ENCODE peak calls at places on chromosomes 11 and 22, in six cellular contexts. Q, Y, S, A, C and D are unnamed samples.
A peak's percentile ranks its signal among the peaks of the same experiment; 100 is the strongest.

GRCh38 chr11:115745545-115746265 is 241.5 kb upstream of the CADM1 start:
- DNase-seq in Q (peak; percentile 45), Y (peak; percentile 60), S (peak; percentile 94), A (no peak), C (no peak), D (no peak)

GRCh38 chr22:22866381-22867111 is 21.1 kb upstream of the IGLL5 start:
- DNase-seq in Q (no peak), Y (no peak), S (no peak), A (no peak), C (no peak), D (peak; percentile 6)

GRCh38 chr22:20117656-20118571 is 888 bp upstream of the TRMT2A start:
- DNase-seq in Q (peak; percentile 47), Y (peak; percentile 30), S (peak; percentile 22), A (peak; percentile 31), C (no peak), D (peak; percentile 30)

GRCh38 chr11:1531961-1532586 is 40.0 kb downstream of the DUSP8 start:
- DNase-seq in Q (peak; percentile 78), Y (peak; percentile 77), S (peak; percentile 65), A (peak; percentile 33), C (no peak), D (peak; percentile 79)

GRCh38 chr11:44865866-44866272 is 84.8 kb downstream of the TP53I11 start:
- DNase-seq in Q (no peak), Y (peak; percentile 78), S (no peak), A (no peak), C (peak; percentile 59), D (no peak)

GRCh38 chr11:708511-708910 is 2.5 kb downstream of the EPS8L2 start:
- DNase-seq in Q (no peak), Y (no peak), S (no peak), A (no peak), C (no peak), D (no peak)

GRCh38 chr11:45556851-45557707 is 108.3 kb downstream of the CHST1 start:
- DNase-seq in Q (peak; percentile 27), Y (no peak), S (no peak), A (peak; percentile 25), C (no peak), D (peak; percentile 96)

GRCh38 chr11:8760896-8761295 is 78.3 kb downstream of the RPL27A start:
- DNase-seq in Q (no peak), Y (no peak), S (no peak), A (peak; percentile 92), C (no peak), D (no peak)

GRCh38 chr11:76762867-76763572 is 20.1 kb upstream of the TSKU start:
- DNase-seq in Q (no peak), Y (no peak), S (no peak), A (no peak), C (no peak), D (no peak)

GRCh38 chr11:10309163-10310093 is 4.6 kb downstream of the ADM start:
- DNase-seq in Q (peak; percentile 78), Y (peak; percentile 59), S (no peak), A (peak; percentile 89), C (peak; percentile 91), D (peak; percentile 78)

GRCh38 chr11:66294626-66295620 is 3.2 kb downstream of the TMEM151A start:
- DNase-seq in Q (no peak), Y (no peak), S (no peak), A (no peak), C (no peak), D (no peak)

GRCh38 chr11:8720868-8721739 is 38.5 kb downstream of the RPL27A start:
- DNase-seq in Q (no peak), Y (no peak), S (no peak), A (peak; percentile 36), C (peak; percentile 73), D (no peak)

GRCh38 chr22:47237890-47238480 is 475.5 kb downstream of the TBC1D22A start:
- DNase-seq in Q (no peak), Y (no peak), S (no peak), A (no peak), C (no peak), D (no peak)

GRCh38 chr11:48182860-48183526 is 33.6 kb upstream of the OR4B1 start:
- DNase-seq in Q (no peak), Y (peak; percentile 30), S (no peak), A (no peak), C (no peak), D (no peak)

GRCh38 chr11:119438599-119438998 is 15.6 kb upstream of the THY1 start:
- DNase-seq in Q (no peak), Y (no peak), S (no peak), A (no peak), C (no peak), D (no peak)

GRCh38 chr11:128624269-128625170 is 37.2 kb upstream of the ETS1 start:
- DNase-seq in Q (no peak), Y (no peak), S (no peak), A (no peak), C (peak; percentile 77), D (no peak)

GRCh38 chr11:85918910-85919794 is 64.0 kb downstream of the CCDC83 start:
- DNase-seq in Q (no peak), Y (no peak), S (no peak), A (no peak), C (no peak), D (peak; percentile 28)

GRCh38 chr11:92841719-92842118 is 127.7 kb upstream of the MTNR1B start:
- DNase-seq in Q (no peak), Y (no peak), S (no peak), A (no peak), C (no peak), D (no peak)

GRCh38 chr11:61579398-61580291 is 1.2 kb downstream of the SYT7 start:
- DNase-seq in Q (no peak), Y (no peak), S (no peak), A (no peak), C (no peak), D (no peak)

GRCh38 chr11:61581931-61582330 is 1.1 kb upstream of the SYT7 start:
- DNase-seq in Q (no peak), Y (no peak), S (no peak), A (no peak), C (no peak), D (no peak)

GRCh38 chr11:61578819-61579218 is 2.1 kb downstream of the SYT7 start:
- DNase-seq in Q (no peak), Y (no peak), S (no peak), A (no peak), C (no peak), D (no peak)

GRCh38 chr11:61581030-61581928 is at the start of gene SYT7:
- DNase-seq in Q (peak; percentile 95), Y (peak; percentile 96), S (peak; percentile 87), A (peak; percentile 98), C (peak; percentile 97), D (peak; percentile 96)

DNA sequence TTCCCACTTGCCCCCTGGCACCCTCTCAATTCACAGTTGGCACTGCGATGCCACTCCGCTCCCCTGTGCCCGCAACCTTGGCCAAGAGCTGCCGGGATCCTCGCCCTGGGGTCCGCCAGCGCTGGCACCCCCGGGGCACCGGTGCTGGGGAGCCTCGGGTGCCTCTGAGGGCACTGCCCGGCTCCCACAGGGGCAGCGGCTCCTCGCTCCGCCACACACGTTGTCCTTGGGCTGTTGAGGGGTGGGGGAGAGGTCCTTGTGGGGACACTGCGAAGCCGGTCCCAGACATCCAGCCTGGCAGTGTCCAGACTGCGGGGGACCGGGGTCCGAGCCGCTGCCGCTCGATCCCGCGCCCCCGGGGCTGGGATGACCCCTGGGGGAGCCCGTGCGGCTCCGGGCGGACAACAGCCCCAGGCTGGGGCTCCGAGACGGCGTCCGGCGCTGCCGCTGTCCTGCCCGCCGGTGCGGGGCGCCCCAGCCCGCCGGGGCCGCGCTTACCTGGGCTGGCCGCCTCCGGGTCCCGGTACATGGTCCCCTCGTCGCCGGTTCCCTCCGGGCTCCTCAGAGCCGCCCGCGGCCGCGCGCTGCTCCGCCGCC is 486 bp downstream of the SYT7 start:
- DNase-seq in Q (no peak), Y (no peak), S (no peak), A (no peak), C (no peak), D (no peak)
- TF ChIP-seq CTCF in Q (no peak), Y (peak; percentile 37), S (no peak), A (no peak), C (no peak), D (no peak)

GRCh38 chr11:35664977-35665441 is 2.4 kb downstream of the TRIM44 start:
- DNase-seq in Q (no peak), Y (no peak), S (no peak), A (no peak), C (no peak), D (peak; percentile 26)
- H3K4me3 ChIP-seq in Q (peak overlapping the region; percentile 82), Y (peak overlapping the region; percentile 79), S (no peak overlapping the region), A (no peak overlapping the region), C (no peak overlapping the region), D (no peak overlapping the region)

GRCh38 chr11:67357831-67358555 is 4.6 kb upstream of the POLD4 start:
- DNase-seq in Q (no peak), Y (no peak), S (no peak), A (peak; percentile 54), C (no peak), D (peak; percentile 50)
- TF ChIP-seq CTCF in Q (no peak), Y (no peak), S (no peak), A (no peak), C (no peak), D (no peak)

DNA sequence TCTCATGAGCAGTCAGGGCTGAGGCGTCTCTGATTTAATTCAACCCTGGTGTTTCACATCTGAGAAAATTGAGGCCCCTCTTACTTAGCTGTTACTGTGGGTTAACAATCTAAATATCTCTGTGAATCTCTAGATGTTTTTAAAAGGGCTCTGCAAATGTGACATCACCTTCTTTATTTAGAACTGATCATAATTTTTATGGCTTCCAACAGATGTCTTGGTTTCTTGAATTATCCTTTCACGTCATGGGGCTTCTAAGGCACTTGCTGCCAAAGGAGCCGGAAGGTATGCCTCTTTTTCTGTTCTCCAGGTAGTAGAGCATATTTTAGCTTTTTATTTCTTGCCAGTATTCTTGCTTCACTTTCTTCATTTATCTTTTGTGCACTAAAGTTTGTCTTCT is 76.1 kb upstream of the LIN7C start:
- DNase-seq in Q (no peak), Y (no peak), S (no peak), A (peak; percentile 35), C (no peak), D (no peak)
- H3K4me3 ChIP-seq in Q (no peak overlapping the region), Y (no peak overlapping the region), S (no peak overlapping the region), A (no peak overlapping the region), C (no peak overlapping the region), D (no peak overlapping the region)

GRCh38 chr11:64642418-64642735 is 51.4 kb downstream of the SLC22A12 start:
- DNase-seq in Q (no peak), Y (no peak), S (no peak), A (no peak), C (no peak), D (no peak)

GRCh38 chr11:64643258-64643881 is 52.4 kb downstream of the SLC22A12 start:
- DNase-seq in Q (no peak), Y (no peak), S (peak; percentile 43), A (no peak), C (no peak), D (no peak)

GRCh38 chr11:64643927-64644326 is 52.9 kb downstream of the SLC22A12 start:
- DNase-seq in Q (no peak), Y (no peak), S (no peak), A (no peak), C (no peak), D (no peak)

GRCh38 chr11:64642876-64643257 is 51.8 kb downstream of the SLC22A12 start:
- DNase-seq in Q (no peak), Y (no peak), S (no peak), A (no peak), C (no peak), D (no peak)

GRCh38 chr11:64644348-64645242 is 53.6 kb downstream of the SLC22A12 start:
- DNase-seq in Q (no peak), Y (no peak), S (peak; percentile 14), A (no peak), C (no peak), D (no peak)
- TF ChIP-seq CTCF in Q (no peak), Y (no peak), S (peak; percentile 9), A (peak; percentile 7), C (no peak), D (peak; percentile 2)

GRCh38 chr11:74672956-74673895 is 58.0 kb downstream of the CHRDL2 start:
- DNase-seq in Q (peak; percentile 89), Y (peak; percentile 83), S (peak; percentile 69), A (peak; percentile 99), C (peak; percentile 48), D (peak; percentile 99)
- H3K4me3 ChIP-seq in Q (no peak overlapping the region), Y (no peak overlapping the region), S (no peak overlapping the region), A (no peak overlapping the region), C (no peak overlapping the region), D (no peak overlapping the region)